ENCODE peak calls at places on chromosomes 3 and 15, in six cellular contexts. D is mucosa of descending colon; Y is fibroblast of the aortic adventitia; W is RWPE1; Q is CD8-positive, alpha-beta T cell; T is thyroid gland. V is an unnamed sample.

GRCh38 chr3:49602877-49603411 is 48.7 kb downstream of the BSN start:
- DNase-seq in D (no peak), Y (no peak), W (peak; percentile 32), Q (peak; percentile 78), T (no peak), V (no peak)

GRCh38 chr3:139937674-139938279 is 2.8 kb downstream of the CLSTN2 start:
- DNase-seq in D (peak; percentile 45), Y (peak; percentile 58), W (peak; percentile 59), Q (no peak), T (peak; percentile 54), V (no peak)

GRCh38 chr3:45616158-45616557 is 21.6 kb downstream of the LIMD1 start:
- DNase-seq in D (no peak), Y (no peak), W (no peak), Q (no peak), T (no peak), V (no peak)

GRCh38 chr3:63961891-63962290 is 49.7 kb upstream of the SCAANT1 start:
- DNase-seq in D (no peak), Y (peak; percentile 54), W (peak; percentile 49), Q (no peak), T (no peak), V (no peak)

GRCh38 chr15:79002631-79003030 is 57.8 kb upstream of the CTSH start:
- DNase-seq in D (no peak), Y (no peak), W (no peak), Q (no peak), T (no peak), V (no peak)

GRCh38 chr15:37031198-37031597 is 69.2 kb downstream of the MEIS2 start:
- DNase-seq in D (no peak), Y (peak; percentile 93), W (no peak), Q (no peak), T (no peak), V (no peak)

GRCh38 chr3:183554377-183554776 is 1.1 kb downstream of the KLHL6 start:
- DNase-seq in D (no peak), Y (no peak), W (no peak), Q (no peak), T (no peak), V (no peak)

GRCh38 chr15:51749307-51749706 is 2.1 kb upstream of the TMOD2 start:
- DNase-seq in D (no peak), Y (no peak), W (no peak), Q (no peak), T (no peak), V (no peak)

GRCh38 chr3:14633819-14634424 is 17.6 kb upstream of the CCDC174 start:
- DNase-seq in D (peak; percentile 66), Y (peak; percentile 68), W (no peak), Q (peak; percentile 67), T (peak; percentile 59), V (peak; percentile 45)

GRCh38 chr15:53978248-53978906 is at the start of gene UNC13C:
- DNase-seq in D (peak; percentile 4), Y (peak; percentile 2), W (no peak), Q (no peak), T (peak; percentile 59), V (no peak)
- TF ChIP-seq CTCF in D (no peak), Y (no peak), W (no peak), Q (no peak), T (no peak), V (no peak)

GRCh38 chr3:180085122-180085710 is 48.5 kb upstream of the PEX5L start:
- DNase-seq in D (no peak), Y (no peak), W (no peak), Q (no peak), T (no peak), V (no peak)
- TF ChIP-seq CTCF in D (no peak), Y (no peak), W (no peak), Q (no peak), T (no peak), V (no peak)

GRCh38 chr3:128665362-128666021 is 14.9 kb upstream of the RPN1 start:
- DNase-seq in D (no peak), Y (peak; percentile 17), W (no peak), Q (no peak), T (no peak), V (no peak)

GRCh38 chr3:128663151-128663550 is 12.5 kb upstream of the RPN1 start:
- DNase-seq in D (no peak), Y (no peak), W (no peak), Q (no peak), T (no peak), V (no peak)
- TF ChIP-seq CTCF in D (no peak), Y (no peak), W (no peak), Q (no peak), T (no peak), V (no peak)

GRCh38 chr3:11211531-11212300 is 57.4 kb downstream of the HRH1 start:
- DNase-seq in D (no peak), Y (peak; percentile 87), W (no peak), Q (no peak), T (peak; percentile 43), V (no peak)
- TF ChIP-seq CTCF in D (no peak), Y (peak; percentile 53), W (no peak), Q (no peak), T (no peak), V (no peak)

DNA sequence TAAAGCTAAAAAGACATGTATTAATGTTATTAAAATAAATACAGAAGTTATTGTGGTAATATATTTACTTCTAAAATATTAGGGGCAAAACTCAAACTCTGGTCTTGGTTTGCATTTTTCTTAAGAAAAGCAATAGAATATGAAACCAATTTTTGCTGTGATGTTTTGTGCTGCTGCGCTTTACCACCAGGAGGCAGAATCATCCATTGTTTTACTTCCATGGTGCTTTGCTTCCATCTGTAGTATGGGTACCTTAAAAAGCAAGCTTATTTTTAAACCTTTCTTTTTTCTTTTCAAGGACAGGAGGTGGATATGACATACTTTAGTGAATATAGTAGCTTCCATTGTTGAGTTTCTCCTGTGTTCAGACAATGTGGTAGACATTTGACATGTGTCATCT is 46.6 kb upstream of the MRPL3 start:
- DNase-seq in D (no peak), Y (no peak), W (no peak), Q (no peak), T (no peak), V (no peak)
- TF ChIP-seq CTCF in D (no peak), Y (peak; percentile 37), W (no peak), Q (no peak), T (no peak), V (no peak)

V was measured in natural killer cell.